ENCODE peak calls at places on chromosomes 13 and 19, in six cellular contexts. K is IMR-90, L is H1, H is H9, D is mesenchymal stem cell, T is trophoblast cell. A is an unnamed sample.

GRCh38 chr19:18304496-18305312 is 18.2 kb downstream of the LSM4 start:
- DNase-seq in K (peak), L (no peak), H (peak), D (peak), T (peak), A (no peak)

GRCh38 chr13:95087746-95088305 is 213.4 kb downstream of the ABCC4 start:
- DNase-seq in K (peak), L (no peak), H (no peak), D (peak), T (peak), A (no peak)

GRCh38 chr13:113029487-113030258 is 60.7 kb downstream of the MCF2L start:
- DNase-seq in K (no peak), L (no peak), H (peak), D (peak), T (peak), A (peak)

GRCh38 chr19:41868120-41868988 is 8.3 kb downstream of the RPS19 start:
- DNase-seq in K (no peak), L (no peak), H (no peak), D (no peak), T (no peak), A (no peak)

GRCh38 chr19:43748205-43748594 is 6.6 kb downstream of the SMG9 start:
- DNase-seq in K (no peak), L (no peak), H (no peak), D (no peak), T (no peak), A (no peak)

GRCh38 chr19:10858204-10858828 is 10.1 kb downstream of the C19orf38 start:
- DNase-seq in K (no peak), L (no peak), H (no peak), D (peak), T (no peak), A (no peak)

GRCh38 chr13:20799726-20800416 is 26.1 kb upstream of the EEF1AKMT1 start:
- DNase-seq in K (peak), L (no peak), H (no peak), D (no peak), T (no peak), A (no peak)

GRCh38 chr19:291561-292280 is 518 bp upstream of the PLPP2 start:
- DNase-seq in K (no peak), L (no peak), H (peak), D (no peak), T (peak), A (no peak)

GRCh38 chr13:51148223-51148951 is 37.3 kb upstream of the C13orf42 start:
- DNase-seq in K (no peak), L (peak), H (peak), D (no peak), T (no peak), A (peak)

GRCh38 chr13:73958657-73959397 is 175.4 kb downstream of the KLF12 start:
- DNase-seq in K (no peak), L (no peak), H (no peak), D (no peak), T (peak), A (no peak)

GRCh38 chr19:55489711-55490477 is 1.7 kb downstream of the SSC5D start:
- DNase-seq in K (no peak), L (no peak), H (no peak), D (no peak), T (no peak), A (no peak)

GRCh38 chr13:110634558-110634957 is 19.2 kb downstream of the NAXD start:
- DNase-seq in K (peak), L (no peak), H (no peak), D (peak), T (peak), A (no peak)

GRCh38 chr19:18543814-18544475 is 572 bp upstream of the FKBP8 start:
- DNase-seq in K (peak), L (no peak), H (peak), D (peak), T (peak), A (peak)

GRCh38 chr19:6610934-6611370 is 20.0 kb upstream of the CD70 start:
- DNase-seq in K (peak), L (no peak), H (no peak), D (peak), T (no peak), A (no peak)

GRCh38 chr13:51557423-51557822 is 26.8 kb upstream of the WDFY2 start:
- DNase-seq in K (no peak), L (no peak), H (no peak), D (no peak), T (no peak), A (no peak)

GRCh38 chr19:52366414-52366824 is 3.3 kb upstream of the ZNF880 start:
- DNase-seq in K (no peak), L (no peak), H (no peak), D (no peak), T (no peak), A (no peak)

GRCh38 chr19:52370341-52370710 is 603 bp downstream of the ZNF880 start:
- DNase-seq in K (no peak), L (no peak), H (no peak), D (no peak), T (no peak), A (no peak)

GRCh38 chr19:52369463-52370340 is at the start of gene ZNF880:
- DNase-seq in K (peak), L (peak), H (peak), D (peak), T (peak), A (peak)
- H4K8ac ChIP-seq in K (peak), L (peak), H (no peak), D (peak), T (peak), A (no peak)

DNA sequence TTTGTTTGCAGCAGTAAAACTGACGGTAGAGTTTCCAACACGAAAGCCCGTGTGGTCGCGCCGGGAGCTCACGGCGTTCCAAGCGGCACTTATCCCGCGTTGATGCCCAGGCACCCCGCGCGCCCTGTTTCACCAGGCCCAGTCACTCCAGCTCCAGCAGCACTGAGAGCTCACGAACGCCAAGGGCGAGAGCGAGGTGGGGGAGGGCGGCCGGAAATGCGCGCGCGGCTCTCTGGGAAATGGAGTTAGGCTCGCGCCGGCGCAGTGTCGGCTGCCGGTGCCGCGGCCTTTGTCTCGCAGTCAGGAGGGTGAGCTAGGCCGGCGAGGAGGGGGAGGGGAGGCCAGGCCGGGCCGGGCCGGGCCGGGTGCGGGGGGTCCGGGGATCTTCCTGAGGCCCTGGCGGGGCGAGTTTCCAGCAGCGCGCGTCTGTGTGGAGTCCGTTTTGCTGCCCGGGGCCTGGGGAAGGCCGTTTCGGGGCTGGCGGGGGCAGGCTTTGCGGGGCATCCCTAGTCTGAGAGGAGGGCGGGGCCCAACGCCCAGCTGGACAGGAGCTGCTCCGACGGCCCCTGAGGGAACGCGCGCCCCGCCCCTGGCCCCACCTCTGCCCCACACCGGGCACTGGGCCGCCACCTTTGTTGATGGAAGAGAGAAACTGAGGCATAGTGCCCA is at the start of gene ZNF135:
- DNase-seq in K (peak), L (peak), H (peak), D (peak), T (peak), A (peak)
- H2BK120ac ChIP-seq in K (no peak), L (peak), H (peak), D (no peak), T (peak), A (no peak)

DNA sequence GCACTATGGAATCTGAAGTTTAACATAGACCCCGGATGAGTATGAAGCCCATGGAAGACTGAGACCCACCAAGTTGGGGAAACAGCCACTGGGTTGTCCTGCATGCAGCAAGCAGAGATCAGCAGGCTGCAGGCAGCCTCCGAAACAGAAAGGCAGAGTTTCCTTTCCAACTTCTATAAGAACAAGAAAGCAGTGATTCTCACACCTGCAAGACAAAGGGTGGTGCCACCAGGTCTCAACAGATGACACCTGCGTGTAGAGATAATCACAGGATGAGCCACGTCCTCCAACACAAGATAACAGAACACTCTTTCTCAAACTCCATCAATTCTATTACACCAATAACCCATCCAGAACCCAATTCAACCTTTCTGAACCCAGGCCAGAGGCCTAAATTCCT is 457.9 kb downstream of the FOXO1 start:
- DNase-seq in K (no peak), L (no peak), H (no peak), D (no peak), T (no peak), A (no peak)
- H2AFZ ChIP-seq in K (peak), L (no peak), H (no peak), D (no peak), T (no peak), A (no peak)

GRCh38 chr19:3061214-3062161 is 807 bp downstream of the TLE5 start:
- DNase-seq in K (peak), L (no peak), H (no peak), D (no peak), T (no peak), A (no peak)
- H4K8ac ChIP-seq in K (peak), L (peak), H (no peak), D (peak), T (peak), A (no peak)

GRCh38 chr13:48595330-48596127 is 58.2 kb upstream of the CYSLTR2 start:
- DNase-seq in K (peak), L (no peak), H (peak), D (peak), T (peak), A (no peak)
- H2BK120ac ChIP-seq in K (no peak), L (peak), H (no peak), D (no peak), T (no peak), A (no peak)

GRCh38 chr13:90787007-90787406 is 560.5 kb upstream of the MIR17HG start:
- DNase-seq in K (no peak), L (no peak), H (no peak), D (no peak), T (no peak), A (no peak)
- H2AFZ ChIP-seq in K (no peak), L (no peak), H (no peak), D (no peak), T (no peak), A (no peak)

A was measured in neuronal stem cell.